ENCODE peak calls at places on chromosome 9, in eight cellular contexts. K is activated CD4-positive, CD25-positive, alpha-beta regulatory T cell treated with anti-CD3 and anti-CD28 coated beads, Interleukin-2, amount 50 U/mL, for 72 hours; X is RPMI8226; E is DND-41; T is NAMALWA; B is NCI-H1105 treated with DMSO at 0.1 percent for 48 hours; J is HTR-8/SVneo; G is SJSA1. P is an unnamed sample.

GRCh38 chr9:95167998-95168397 is 149.5 kb downstream of the FANCC start:
- DNase-seq in K (peak; percentile 45), X (peak; percentile 62), E (peak; percentile 64), T (peak; percentile 83), B (peak; percentile 44), J (peak; percentile 22), G (peak; percentile 84), P (peak; percentile 47)

GRCh38 chr9:5886114-5886939 is 4.4 kb upstream of the MLANA start:
- DNase-seq in K (peak; percentile 77), X (peak; percentile 75), E (peak; percentile 79), T (peak; percentile 83), B (peak; percentile 65), J (peak; percentile 82), G (peak; percentile 55), P (peak; percentile 65)

GRCh38 chr9:71936066-71936465 is 24.6 kb downstream of the C9orf85 start:
- DNase-seq in K (no peak), X (no peak), E (no peak), T (no peak), B (no peak), J (no peak), G (no peak), P (no peak)

GRCh38 chr9:115167175-115167574 is 49.2 kb upstream of the TNC start:
- DNase-seq in K (no peak), X (no peak), E (no peak), T (no peak), B (no peak), J (peak; percentile 72), G (peak; percentile 76), P (peak; percentile 54)

GRCh38 chr9:130365323-130365721 is 79.4 kb upstream of the ASS1 start:
- DNase-seq in K (no peak), X (no peak), E (no peak), T (no peak), B (no peak), J (no peak), G (no peak), P (no peak)

GRCh38 chr9:119004618-119004990 is 364.6 kb downstream of the BRINP1 start:
- DNase-seq in K (no peak), X (no peak), E (no peak), T (no peak), B (no peak), J (no peak), G (no peak), P (no peak)

GRCh38 chr9:99030082-99030481 is 74.8 kb upstream of the TGFBR1 start:
- DNase-seq in K (no peak), X (no peak), E (no peak), T (no peak), B (no peak), J (peak; percentile 28), G (no peak), P (no peak)

GRCh38 chr9:110156902-110157301 is 51.1 kb downstream of the C9orf152 start:
- DNase-seq in K (no peak), X (peak; percentile 82), E (peak; percentile 88), T (peak; percentile 58), B (no peak), J (no peak), G (no peak), P (no peak)

GRCh38 chr9:18352716-18353115 is 121.2 kb upstream of the ADAMTSL1 start:
- DNase-seq in K (no peak), X (no peak), E (no peak), T (no peak), B (no peak), J (no peak), G (no peak), P (no peak)

GRCh38 chr9:131678499-131679111 is 61.3 kb downstream of the RAPGEF1 start:
- DNase-seq in K (peak; percentile 72), X (peak; percentile 95), E (no peak), T (peak; percentile 91), B (no peak), J (peak; percentile 83), G (peak; percentile 90), P (peak; percentile 93)

GRCh38 chr9:92954078-92954861 is 6.9 kb downstream of the FGD3 start:
- DNase-seq in K (peak; percentile 65), X (peak; percentile 95), E (peak; percentile 90), T (no peak), B (peak; percentile 78), J (no peak), G (no peak), P (peak; percentile 90)

GRCh38 chr9:128056887-128057723 is 10.0 kb downstream of the NAIF1 start:
- DNase-seq in K (no peak), X (no peak), E (no peak), T (no peak), B (no peak), J (no peak), G (no peak), P (no peak)

GRCh38 chr9:78745996-78746395 is 449.1 kb downstream of the PSAT1 start:
- DNase-seq in K (no peak), X (no peak), E (no peak), T (no peak), B (peak; percentile 91), J (no peak), G (no peak), P (no peak)

GRCh38 chr9:76292246-76292645 is 102.0 kb downstream of the RFK start:
- DNase-seq in K (no peak), X (no peak), E (no peak), T (no peak), B (no peak), J (no peak), G (no peak), P (no peak)

GRCh38 chr9:20550326-20550725 is 72.0 kb downstream of the MLLT3 start:
- DNase-seq in K (no peak), X (no peak), E (no peak), T (no peak), B (no peak), J (no peak), G (no peak), P (no peak)

GRCh38 chr9:19976226-19976625 is 187.4 kb upstream of the SLC24A2 start:
- DNase-seq in K (no peak), X (no peak), E (peak; percentile 35), T (no peak), B (no peak), J (no peak), G (no peak), P (no peak)

GRCh38 chr9:114583776-114584175 is 3.8 kb upstream of the ATP6V1G1 start:
- DNase-seq in K (no peak), X (no peak), E (no peak), T (no peak), B (no peak), J (no peak), G (no peak), P (no peak)

GRCh38 chr9:137276757-137277328 is 683 bp upstream of the TOR4A start:
- DNase-seq in K (no peak), X (peak; percentile 95), E (no peak), T (peak; percentile 68), B (no peak), J (no peak), G (peak; percentile 40), P (peak; percentile 74)